ENCODE peak calls at places on chromosomes 6 and 20, in five cellular contexts. S is NAMALWA, U is choroid plexus epithelial cell, F is AG20443, A is SW 1271. R is an unnamed sample.

GRCh38 chr20:34472246-34472925 is 43.8 kb upstream of the DYNLRB1 start:
- DNase-seq in S (no peak), U (peak; percentile 45), F (peak; percentile 60), A (no peak), R (no peak)

GRCh38 chr6:11919771-11920440 is 92.2 kb upstream of the HIVEP1 start:
- DNase-seq in S (no peak), U (no peak), F (peak; percentile 14), A (no peak), R (no peak)

GRCh38 chr20:63025534-63026331 is 19.0 kb upstream of the BHLHE23 start:
- DNase-seq in S (no peak), U (peak; percentile 59), F (peak; percentile 78), A (no peak), R (peak; percentile 22)

GRCh38 chr6:81086931-81087330 is 665.5 kb downstream of the TENT5A start:
- DNase-seq in S (no peak), U (no peak), F (no peak), A (no peak), R (no peak)

GRCh38 chr20:47660983-47661711 is 124.1 kb downstream of the SULF2 start:
- DNase-seq in S (no peak), U (no peak), F (no peak), A (no peak), R (no peak)

GRCh38 chr6:121816361-121816760 is 380.9 kb downstream of the GJA1 start:
- DNase-seq in S (no peak), U (peak; percentile 56), F (no peak), A (no peak), R (no peak)

GRCh38 chr6:9308284-9308683 is 872.9 kb upstream of the SLC35B3 start:
- DNase-seq in S (no peak), U (peak; percentile 12), F (no peak), A (no peak), R (no peak)

GRCh38 chr20:46206025-46206424 is 87.9 kb downstream of the CD40 start:
- DNase-seq in S (no peak), U (peak; percentile 43), F (peak; percentile 78), A (peak; percentile 41), R (no peak)

GRCh38 chr6:3977875-3978711 is 100.8 kb downstream of the FAM217A start:
- DNase-seq in S (peak; percentile 91), U (peak; percentile 98), F (peak; percentile 78), A (peak; percentile 43), R (peak; percentile 33)

GRCh38 chr6:75632247-75632646 is 30.6 kb downstream of the SENP6 start:
- DNase-seq in S (no peak), U (no peak), F (no peak), A (no peak), R (no peak)

GRCh38 chr6:5190467-5190866 is 70.3 kb downstream of the LYRM4 start:
- DNase-seq in S (no peak), U (peak; percentile 98), F (peak; percentile 83), A (peak; percentile 68), R (no peak)

GRCh38 chr20:42531675-42531985 is 658.1 kb downstream of the PTPRT start:
- DNase-seq in S (no peak), U (no peak), F (no peak), A (no peak), R (no peak)

GRCh38 chr20:59676126-59676876 is 72.0 kb downstream of the PHACTR3 start:
- DNase-seq in S (no peak), U (no peak), F (no peak), A (no peak), R (no peak)

R was measured in WTC11.